ENCODE peak calls at places on chromosomes 2 and 18, in nine cellular contexts. O, D, V, Z, Y, H, R, L and B are unnamed samples.

GRCh38 chr2:181685150-181685688 is 4.9 kb upstream of the NEUROD1 start:
- DNase-seq in O (no peak), D (no peak), V (no peak), Z (no peak), Y (peak; percentile 61), H (no peak), R (no peak), L (no peak), B (no peak)

GRCh38 chr2:218896501-218897393 is 16.1 kb downstream of the WNT10A start:
- DNase-seq in O (no peak), D (no peak), V (no peak), Z (no peak), Y (no peak), H (no peak), R (peak; percentile 42), L (peak; percentile 43), B (peak; percentile 90)

GRCh38 chr2:156322103-156322671 is 10.3 kb downstream of the NR4A2 start:
- DNase-seq in O (no peak), D (no peak), V (no peak), Z (no peak), Y (peak; percentile 39), H (no peak), R (no peak), L (no peak), B (no peak)

GRCh38 chr2:26530696-26531095 is 52.8 kb upstream of the OTOF start:
- DNase-seq in O (no peak), D (no peak), V (no peak), Z (no peak), Y (no peak), H (no peak), R (no peak), L (no peak), B (no peak)

GRCh38 chr2:18899725-18900124 is 310.4 kb upstream of the NT5C1B start:
- DNase-seq in O (no peak), D (no peak), V (no peak), Z (no peak), Y (no peak), H (peak; percentile 81), R (no peak), L (no peak), B (no peak)

GRCh38 chr18:68500551-68500950 is 214.4 kb downstream of the TMX3 start:
- DNase-seq in O (no peak), D (no peak), V (no peak), Z (no peak), Y (no peak), H (no peak), R (no peak), L (no peak), B (no peak)

GRCh38 chr2:213232649-213233437 is 51.4 kb upstream of the SPAG16 start:
- DNase-seq in O (no peak), D (no peak), V (no peak), Z (no peak), Y (no peak), H (no peak), R (no peak), L (no peak), B (no peak)

GRCh38 chr2:45288532-45288931 is 279.3 kb upstream of the SIX2 start:
- DNase-seq in O (no peak), D (no peak), V (no peak), Z (no peak), Y (no peak), H (no peak), R (no peak), L (no peak), B (no peak)

GRCh38 chr2:232949016-232949415 is 64.0 kb downstream of the NGEF start:
- DNase-seq in O (no peak), D (no peak), V (no peak), Z (no peak), Y (no peak), H (no peak), R (no peak), L (no peak), B (no peak)

GRCh38 chr2:80393996-80394395 is 89.4 kb upstream of the LRRTM1 start:
- DNase-seq in O (no peak), D (no peak), V (no peak), Z (no peak), Y (no peak), H (no peak), R (no peak), L (no peak), B (no peak)

GRCh38 chr2:12076810-12077209 is 330.4 kb downstream of the LPIN1 start:
- DNase-seq in O (no peak), D (no peak), V (no peak), Z (peak; percentile 17), Y (no peak), H (no peak), R (peak; percentile 96), L (no peak), B (no peak)